ENCODE peak calls at places on chromosomes 1 and 21, in four cellular contexts. One of them, this sample, is unnamed.

GRCh38 chr1:30376054-30376453 is 347.3 kb downstream of the MATN1 start:
- DNase-seq in K562: no peak
- DNase-seq in GM12878: no peak
- DNase-seq in HepG2: no peak
- DNase-seq in this sample: no peak

GRCh38 chr1:27098447-27099153 is 56.3 kb downstream of the SLC9A1 start:
- DNase-seq in K562: no peak
- DNase-seq in GM12878: no peak
- DNase-seq in HepG2: peak
- DNase-seq in this sample: no peak

GRCh38 chr1:21451212-21451611 is 11.3 kb downstream of the NBPF3 start:
- DNase-seq in K562: no peak
- DNase-seq in GM12878: no peak
- DNase-seq in HepG2: no peak
- DNase-seq in this sample: no peak

GRCh38 chr1:44693159-44693558 is 18.6 kb downstream of the ARMH1 start:
- DNase-seq in K562: no peak
- DNase-seq in GM12878: no peak
- DNase-seq in HepG2: no peak
- DNase-seq in this sample: no peak

GRCh38 chr1:163864207-163864606 is 542.5 kb downstream of the NUF2 start:
- DNase-seq in K562: no peak
- DNase-seq in GM12878: no peak
- DNase-seq in HepG2: no peak
- DNase-seq in this sample: no peak

GRCh38 chr1:60923287-60924110 is 158.9 kb upstream of the NFIA start:
- DNase-seq in K562: no peak
- DNase-seq in GM12878: no peak
- DNase-seq in HepG2: no peak
- DNase-seq in this sample: no peak

GRCh38 chr1:145997156-145998023 is 1.0 kb upstream of the TXNIP start:
- DNase-seq in K562: peak
- DNase-seq in GM12878: no peak
- DNase-seq in HepG2: peak
- DNase-seq in this sample: no peak

GRCh38 chr1:6014130-6014999 is 22.1 kb upstream of the NPHP4 start:
- DNase-seq in K562: no peak
- DNase-seq in GM12878: no peak
- DNase-seq in HepG2: no peak
- DNase-seq in this sample: no peak

GRCh38 chr1:112465122-112465521 is 43.6 kb upstream of the WNT2B start:
- DNase-seq in K562: no peak
- DNase-seq in GM12878: no peak
- DNase-seq in HepG2: no peak
- DNase-seq in this sample: no peak

GRCh38 chr1:156677616-156678596 is 699 bp upstream of the NES start:
- DNase-seq in K562: peak
- DNase-seq in GM12878: no peak
- DNase-seq in HepG2: peak
- DNase-seq in this sample: peak

GRCh38 chr1:228996286-228996685 is 261.0 kb downstream of the RHOU start:
- DNase-seq in K562: no peak
- DNase-seq in GM12878: no peak
- DNase-seq in HepG2: no peak
- DNase-seq in this sample: no peak

GRCh38 chr1:12203216-12204007 is 26.4 kb upstream of the VPS13D start:
- DNase-seq in K562: peak
- DNase-seq in GM12878: no peak
- DNase-seq in HepG2: no peak
- DNase-seq in this sample: no peak

GRCh38 chr1:77536813-77537212 is 145.6 kb downstream of the ZZZ3 start:
- DNase-seq in K562: no peak
- DNase-seq in GM12878: no peak
- DNase-seq in HepG2: no peak
- DNase-seq in this sample: no peak

GRCh38 chr21:44000360-44000759 is 11.7 kb upstream of the TRAPPC10 start:
- DNase-seq in K562: no peak
- DNase-seq in GM12878: no peak
- DNase-seq in HepG2: no peak
- DNase-seq in this sample: no peak

GRCh38 chr1:59232209-59232608 is 64.7 kb upstream of the FGGY start:
- DNase-seq in K562: no peak
- DNase-seq in GM12878: no peak
- DNase-seq in HepG2: peak
- DNase-seq in this sample: no peak

GRCh38 chr1:44672254-44672955 is 1.9 kb downstream of the TMEM53 start:
- DNase-seq in K562: peak
- DNase-seq in GM12878: peak
- DNase-seq in HepG2: no peak
- DNase-seq in this sample: no peak

GRCh38 chr1:228794173-228794572 is 58.9 kb downstream of the RHOU start:
- DNase-seq in K562: no peak
- DNase-seq in GM12878: peak
- DNase-seq in HepG2: no peak
- DNase-seq in this sample: no peak

GRCh38 chr1:17755120-17755519 is at the start of gene ACTL8:
- DNase-seq in K562: peak
- DNase-seq in GM12878: no peak
- DNase-seq in HepG2: no peak
- DNase-seq in this sample: peak

GRCh38 chr1:89757532-89757931 is 63.3 kb upstream of the LRRC8D start:
- DNase-seq in K562: no peak
- DNase-seq in GM12878: no peak
- DNase-seq in HepG2: no peak
- DNase-seq in this sample: no peak

GRCh38 chr1:230917284-230918135 is 49.2 kb upstream of the C1orf198 start:
- DNase-seq in K562: peak
- DNase-seq in GM12878: peak
- DNase-seq in HepG2: peak
- DNase-seq in this sample: peak

DNA sequence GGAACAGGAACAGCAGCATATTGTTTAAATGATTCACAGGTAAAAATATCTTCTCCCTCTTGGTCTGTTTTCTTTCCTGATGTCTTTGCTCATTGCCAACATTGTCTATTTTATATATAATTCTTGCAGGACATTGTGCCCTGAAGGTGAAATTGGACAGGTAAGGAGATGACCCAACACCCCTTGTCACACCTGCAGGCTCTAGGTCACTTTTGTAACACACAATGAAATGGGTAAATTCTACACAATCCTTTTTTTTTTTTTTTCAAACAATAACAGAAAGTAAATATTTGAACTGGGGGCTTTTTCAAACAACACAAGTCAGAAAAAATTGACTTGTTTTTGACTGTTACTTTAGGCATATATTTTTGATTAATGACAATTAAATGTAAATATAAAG is 62.9 kb upstream of the ERG start:
- DNase-seq in K562: no peak
- DNase-seq in GM12878: no peak
- DNase-seq in HepG2: no peak
- DNase-seq in this sample: no peak
- TF ChIP-seq BHLHE40 in K562: no peak
- TF ChIP-seq BHLHE40 in GM12878: no peak
- TF ChIP-seq BHLHE40 in HepG2: no peak
- TF ChIP-seq BHLHE40 in this sample: no peak

DNA sequence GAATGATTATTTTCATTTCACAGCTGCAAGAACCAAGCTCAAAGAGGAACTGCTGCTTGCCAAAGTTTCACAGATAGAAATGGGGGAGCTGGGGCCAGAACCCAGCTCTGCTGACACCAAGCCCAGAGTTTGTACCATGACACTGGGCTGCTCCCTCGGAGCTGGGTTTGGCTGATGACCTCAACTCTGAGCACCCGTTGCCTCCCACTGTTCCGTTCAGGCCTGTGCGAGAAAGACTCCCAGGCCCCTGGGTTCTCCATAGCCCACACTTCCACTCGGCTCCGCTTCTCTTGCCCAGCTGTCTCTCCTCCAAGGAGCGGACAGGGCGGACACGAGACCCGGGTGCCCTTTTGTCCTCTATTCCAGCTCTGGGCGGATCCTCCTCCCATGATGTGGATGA is 55.2 kb downstream of the NGF start:
- DNase-seq in K562: no peak
- DNase-seq in GM12878: no peak
- DNase-seq in HepG2: no peak
- DNase-seq in this sample: no peak
- TF ChIP-seq SP1 in K562: no peak
- TF ChIP-seq SP1 in GM12878: no peak
- TF ChIP-seq SP1 in HepG2: no peak
- TF ChIP-seq SP1 in this sample: no peak

GRCh38 chr1:211734791-211735190 is 59.4 kb upstream of the NEK2 start:
- DNase-seq in K562: no peak
- DNase-seq in GM12878: no peak
- DNase-seq in HepG2: no peak
- DNase-seq in this sample: no peak

GRCh38 chr1:211738096-211738708 is 62.8 kb upstream of the NEK2 start:
- DNase-seq in K562: no peak
- DNase-seq in GM12878: no peak
- DNase-seq in HepG2: no peak
- DNase-seq in this sample: no peak

GRCh38 chr1:211735208-211736170 is 60.1 kb upstream of the NEK2 start:
- DNase-seq in K562: peak
- DNase-seq in GM12878: no peak
- DNase-seq in HepG2: peak
- DNase-seq in this sample: peak

GRCh38 chr1:211737115-211738035 is 62.0 kb upstream of the NEK2 start:
- DNase-seq in K562: no peak
- DNase-seq in GM12878: no peak
- DNase-seq in HepG2: no peak
- DNase-seq in this sample: no peak

DNA sequence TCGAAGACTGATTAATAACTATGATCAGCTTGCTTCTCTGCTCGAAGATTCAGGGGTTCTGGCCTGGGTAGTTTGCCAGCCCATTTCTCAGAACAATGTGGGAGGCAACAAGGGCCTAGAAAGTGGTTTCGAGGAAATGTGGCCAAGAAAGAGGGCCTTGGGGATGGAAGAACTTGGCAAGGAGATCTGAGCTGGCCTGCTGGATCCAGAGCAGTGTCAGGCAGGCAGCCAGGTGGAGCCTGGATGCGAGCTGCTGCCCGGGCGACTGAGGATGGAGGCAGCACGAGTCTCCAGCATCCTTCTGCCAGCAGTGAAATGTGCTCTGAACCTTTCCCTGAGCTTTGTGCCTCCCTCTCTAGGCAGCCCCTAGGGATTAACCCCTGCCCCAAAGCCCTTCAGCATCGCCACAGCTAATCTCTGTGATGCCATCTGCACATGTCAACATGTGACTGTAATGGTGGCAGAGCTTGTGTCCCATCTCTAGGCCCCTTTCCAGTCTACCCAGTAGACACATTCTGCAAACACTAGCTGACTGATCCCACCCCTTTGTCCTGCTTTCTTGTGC is 61.0 kb upstream of the NEK2 start:
- DNase-seq in K562: no peak
- DNase-seq in GM12878: no peak
- DNase-seq in HepG2: no peak
- DNase-seq in this sample: no peak
- TF ChIP-seq BHLHE40 in K562: no peak
- TF ChIP-seq BHLHE40 in GM12878: no peak
- TF ChIP-seq BHLHE40 in HepG2: no peak
- TF ChIP-seq BHLHE40 in this sample: no peak

GRCh38 chr1:94154989-94155388 is 34.0 kb upstream of the ABCA4 start:
- DNase-seq in K562: no peak
- DNase-seq in GM12878: no peak
- DNase-seq in HepG2: no peak
- DNase-seq in this sample: no peak
- TF ChIP-seq SP1 in K562: no peak
- TF ChIP-seq SP1 in GM12878: no peak
- TF ChIP-seq SP1 in HepG2: no peak
- TF ChIP-seq SP1 in this sample: no peak

GRCh38 chr1:165827199-165828102 is at the start of gene UCK2:
- DNase-seq in K562: peak
- DNase-seq in GM12878: no peak
- DNase-seq in HepG2: peak
- DNase-seq in this sample: peak

GRCh38 chr1:165829888-165830287 is 2.5 kb downstream of the UCK2 start:
- DNase-seq in K562: no peak
- DNase-seq in GM12878: no peak
- DNase-seq in HepG2: no peak
- DNase-seq in this sample: no peak

GRCh38 chr1:165828581-165829329 is 1.3 kb downstream of the UCK2 start:
- DNase-seq in K562: peak
- DNase-seq in GM12878: no peak
- DNase-seq in HepG2: peak
- DNase-seq in this sample: peak

GRCh38 chr1:165826565-165826964 is 849 bp upstream of the UCK2 start:
- DNase-seq in K562: no peak
- DNase-seq in GM12878: no peak
- DNase-seq in HepG2: no peak
- DNase-seq in this sample: no peak

GRCh38 chr1:165828103-165828558 is 717 bp downstream of the UCK2 start:
- DNase-seq in K562: peak
- DNase-seq in GM12878: no peak
- DNase-seq in HepG2: peak
- DNase-seq in this sample: peak
- TF ChIP-seq BHLHE40 in K562: no peak
- TF ChIP-seq BHLHE40 in GM12878: no peak
- TF ChIP-seq BHLHE40 in HepG2: no peak
- TF ChIP-seq BHLHE40 in this sample: no peak

GRCh38 chr1:23343246-23344110 is 606 bp downstream of the HNRNPR start:
- DNase-seq in K562: peak
- DNase-seq in GM12878: no peak
- DNase-seq in HepG2: peak
- DNase-seq in this sample: peak
- TF ChIP-seq SP1 in K562: no peak
- TF ChIP-seq SP1 in GM12878: no peak
- TF ChIP-seq SP1 in HepG2: no peak
- TF ChIP-seq SP1 in this sample: no peak

GRCh38 chr1:66351913-66352312 is 182.0 kb upstream of the SGIP1 start:
- DNase-seq in K562: no peak
- DNase-seq in GM12878: no peak
- DNase-seq in HepG2: no peak
- DNase-seq in this sample: no peak
- TF ChIP-seq BHLHE40 in K562: no peak
- TF ChIP-seq BHLHE40 in GM12878: no peak
- TF ChIP-seq BHLHE40 in HepG2: no peak
- TF ChIP-seq BHLHE40 in this sample: no peak

GRCh38 chr1:207345644-207346561 is 24.4 kb downstream of the CD55 start:
- DNase-seq in K562: no peak
- DNase-seq in GM12878: no peak
- DNase-seq in HepG2: no peak
- DNase-seq in this sample: no peak
- TF ChIP-seq SP1 in K562: no peak
- TF ChIP-seq SP1 in GM12878: no peak
- TF ChIP-seq SP1 in HepG2: no peak
- TF ChIP-seq SP1 in this sample: no peak